ENCODE peak calls at places on chromosome 18, in seven cellular contexts. T is lung, M is prostate gland, P is cardiac muscle cell, H is Peyer's patch, J is fibroblast of lung, A is psoas muscle. D is an unnamed sample. For H3K4me1, the result is how much of the 10 kb centered on the place peaks cover.

GRCh38 chr18:9931679-9932078 is 17.9 kb downstream of the VAPA start:
- DNase-seq in T (no peak), M (no peak), P (no peak), H (no peak), J (no peak), A (no peak), D (no peak)

GRCh38 chr18:48045744-48046143 is 115.3 kb upstream of the SMAD2 start:
- DNase-seq in T (no peak), M (no peak), P (no peak), H (no peak), J (no peak), A (no peak), D (no peak)

GRCh38 chr18:13620818-13621445 is 105.4 kb downstream of the FAM210A start:
- DNase-seq in T (no peak), M (no peak), P (no peak), H (peak), J (no peak), A (no peak), D (no peak)

GRCh38 chr18:26971327-26971918 is 105.9 kb upstream of the AQP4 start:
- DNase-seq in T (no peak), M (no peak), P (no peak), H (no peak), J (no peak), A (peak), D (no peak)

GRCh38 chr18:25310045-25310444 is 41.9 kb downstream of the ZNF521 start:
- DNase-seq in T (no peak), M (no peak), P (peak), H (no peak), J (peak), A (no peak), D (no peak)

GRCh38 chr18:13378150-13378549 is 159.6 kb downstream of the LDLRAD4 start:
- DNase-seq in T (no peak), M (no peak), P (no peak), H (peak), J (no peak), A (no peak), D (no peak)

GRCh38 chr18:48742304-48742703 is 203.5 kb downstream of the CTIF start:
- DNase-seq in T (no peak), M (no peak), P (no peak), H (no peak), J (no peak), A (no peak), D (no peak)

GRCh38 chr18:74115046-74115445 is 32.6 kb downstream of the FBXO15 start:
- DNase-seq in T (no peak), M (no peak), P (peak), H (no peak), J (no peak), A (no peak), D (no peak)

GRCh38 chr18:62844850-62845643 is 129.7 kb downstream of the PHLPP1 start:
- DNase-seq in T (no peak), M (no peak), P (no peak), H (no peak), J (no peak), A (no peak), D (no peak)

GRCh38 chr18:64027931-64028695 is 58.2 kb downstream of the SERPINB8 start:
- DNase-seq in T (no peak), M (no peak), P (no peak), H (no peak), J (no peak), A (no peak), D (no peak)

GRCh38 chr18:48879008-48879431 is 71.7 kb downstream of the SMAD7 start:
- DNase-seq in T (peak), M (peak), P (no peak), H (no peak), J (no peak), A (no peak), D (peak)

GRCh38 chr18:31943895-31944816 is 1.2 kb upstream of the TRAPPC8 start:
- DNase-seq in T (no peak), M (no peak), P (no peak), H (peak), J (no peak), A (no peak), D (no peak)

GRCh38 chr18:70420151-70420898 is 131.5 kb downstream of the SOCS6 start:
- DNase-seq in T (no peak), M (no peak), P (peak), H (no peak), J (peak), A (no peak), D (no peak)

GRCh38 chr18:60880184-60880583 is 453.0 kb upstream of the CDH20 start:
- DNase-seq in T (no peak), M (no peak), P (no peak), H (no peak), J (no peak), A (no peak), D (no peak)

GRCh38 chr18:75544051-75544481 is 116.6 kb upstream of the SMIM21 start:
- DNase-seq in T (peak), M (no peak), P (peak), H (no peak), J (no peak), A (no peak), D (no peak)

GRCh38 chr18:35513181-35513932 is 15.6 kb upstream of the INO80C start:
- DNase-seq in T (peak), M (no peak), P (peak), H (no peak), J (peak), A (peak), D (no peak)

GRCh38 chr18:51668101-51668500 is 470.6 kb upstream of the MEX3C start:
- DNase-seq in T (peak), M (peak), P (peak), H (peak), J (peak), A (peak), D (peak)

GRCh38 chr18:25896178-25896780 is 194.1 kb downstream of the SS18 start:
- DNase-seq in T (no peak), M (peak), P (peak), H (no peak), J (peak), A (no peak), D (no peak)

GRCh38 chr18:51082571-51083264 is 52.7 kb downstream of the SMAD4 start:
- DNase-seq in T (no peak), M (no peak), P (peak), H (no peak), J (no peak), A (no peak), D (no peak)

GRCh38 chr18:11419336-11419735 is 190.1 kb upstream of the SLC35G4 start:
- DNase-seq in T (no peak), M (no peak), P (peak), H (no peak), J (no peak), A (no peak), D (no peak)

GRCh38 chr18:37554399-37554787 is 11.2 kb downstream of the CELF4 start:
- DNase-seq in T (no peak), M (no peak), P (no peak), H (no peak), J (no peak), A (no peak), D (no peak)

GRCh38 chr18:1906421-1906820 is 664.9 kb downstream of the METTL4 start:
- DNase-seq in T (no peak), M (peak), P (no peak), H (no peak), J (no peak), A (no peak), D (no peak)

GRCh38 chr18:79537758-79538157 is 141.8 kb upstream of the CTDP1 start:
- DNase-seq in T (no peak), M (no peak), P (no peak), H (peak), J (no peak), A (no peak), D (no peak)

GRCh38 chr18:50159654-50160046 is 35.3 kb downstream of the MYO5B start:
- DNase-seq in T (no peak), M (no peak), P (no peak), H (no peak), J (no peak), A (no peak), D (no peak)

GRCh38 chr18:21980744-21981143 is 188.6 kb upstream of the GATA6 start:
- DNase-seq in T (no peak), M (no peak), P (no peak), H (no peak), J (no peak), A (no peak), D (peak)

GRCh38 chr18:32822197-32822596 is 49.4 kb upstream of the KLHL14 start:
- DNase-seq in T (no peak), M (no peak), P (no peak), H (no peak), J (no peak), A (no peak), D (no peak)

GRCh38 chr18:59012815-59013677 is 126.6 kb upstream of the SEC11C start:
- DNase-seq in T (no peak), M (peak), P (no peak), H (no peak), J (no peak), A (no peak), D (no peak)

GRCh38 chr18:50079571-50080295 is 115.2 kb downstream of the MYO5B start:
- DNase-seq in T (peak), M (peak), P (no peak), H (no peak), J (no peak), A (peak), D (peak)

GRCh38 chr18:28584726-28585125 is 407.8 kb upstream of the CDH2 start:
- DNase-seq in T (no peak), M (no peak), P (peak), H (no peak), J (no peak), A (no peak), D (no peak)

GRCh38 chr18:10440874-10441273 is 13.6 kb upstream of the APCDD1 start:
- DNase-seq in T (no peak), M (no peak), P (no peak), H (no peak), J (no peak), A (no peak), D (no peak)

GRCh38 chr18:70998490-70998889 is 709.6 kb downstream of the SOCS6 start:
- DNase-seq in T (no peak), M (no peak), P (peak), H (no peak), J (peak), A (no peak), D (no peak)

GRCh38 chr18:57208056-57208455 is 61.2 kb downstream of the BOD1L2 start:
- DNase-seq in T (no peak), M (no peak), P (no peak), H (peak), J (no peak), A (no peak), D (no peak)

GRCh38 chr18:22169889-22170420 is 566 bp downstream of the GATA6 start:
- DNase-seq in T (no peak), M (no peak), P (peak), H (no peak), J (peak), A (peak), D (no peak)

GRCh38 chr18:68772268-68772667 is 25.6 kb upstream of the CCDC102B start:
- DNase-seq in T (no peak), M (no peak), P (no peak), H (no peak), J (no peak), A (no peak), D (no peak)

GRCh38 chr18:12722731-12723130 is 19.9 kb downstream of the PSMG2 start:
- DNase-seq in T (no peak), M (no peak), P (no peak), H (no peak), J (no peak), A (no peak), D (no peak)

GRCh38 chr18:48295586-48296311 is 113.4 kb downstream of the ZBTB7C start:
- DNase-seq in T (no peak), M (no peak), P (peak), H (no peak), J (peak), A (no peak), D (no peak)

GRCh38 chr18:79944746-79945117 is 6.7 kb downstream of the SLC66A2 start:
- DNase-seq in T (no peak), M (no peak), P (no peak), H (peak), J (no peak), A (peak), D (peak)

GRCh38 chr18:9109523-9109922 is 7.0 kb downstream of the NDUFV2 start:
- DNase-seq in T (no peak), M (no peak), P (peak), H (no peak), J (peak), A (no peak), D (no peak)

GRCh38 chr18:45441110-45441842 is 174.0 kb upstream of the SLC14A2 start:
- DNase-seq in T (no peak), M (no peak), P (no peak), H (no peak), J (peak), A (no peak), D (no peak)
- TF ChIP-seq CTCF in T (no peak), M (peak), P (peak), H (peak), J (peak), A (peak), D (no peak)

GRCh38 chr18:67636597-67637385 is 120.3 kb upstream of the DSEL start:
- DNase-seq in T (no peak), M (no peak), P (no peak), H (no peak), J (no peak), A (no peak), D (no peak)
- H3K4me1 ChIP-seq in T (under half), M (under half), P (under half), H (under half), J (under half), A (under half), D (under half)

DNA sequence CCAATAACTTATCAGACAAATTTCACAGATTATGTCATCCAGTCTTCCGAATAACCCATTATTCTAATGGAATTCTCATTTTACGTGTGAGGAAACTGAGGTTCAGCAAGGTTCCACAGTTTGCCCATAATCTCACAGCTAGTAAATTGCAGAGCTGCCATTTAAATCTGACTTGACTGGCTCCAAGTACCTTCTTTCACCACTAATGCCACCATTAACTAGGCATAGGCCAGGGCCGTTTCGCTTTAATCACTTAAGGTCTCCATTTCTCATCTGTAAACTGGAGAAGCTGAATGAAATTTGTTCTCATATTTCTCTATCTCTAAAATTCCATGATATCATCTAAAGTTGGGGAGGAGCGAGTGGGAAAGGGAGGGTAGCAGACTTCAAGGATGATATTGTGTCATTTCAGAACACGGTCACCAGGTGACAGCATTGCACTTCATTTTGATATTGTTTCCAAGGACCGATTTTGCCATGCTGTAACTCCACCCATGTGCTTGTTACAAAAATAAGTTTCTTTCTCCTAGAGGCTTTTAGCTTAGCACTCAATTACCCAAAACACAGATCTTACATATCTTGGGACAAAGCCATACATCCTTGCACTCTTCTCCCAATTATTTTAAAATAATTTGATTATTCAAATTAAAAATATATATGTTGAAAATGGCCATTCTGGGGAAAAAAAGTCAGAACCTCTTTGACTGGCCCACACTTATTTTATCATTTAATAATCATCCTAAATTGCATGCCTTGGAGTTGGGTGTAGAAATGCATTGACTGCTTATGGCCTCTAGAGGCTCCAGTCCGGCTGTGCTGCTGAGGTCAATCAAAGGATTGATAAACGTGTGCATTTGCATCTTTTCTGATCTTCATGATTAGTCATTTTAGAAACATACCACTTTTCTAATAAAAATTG is 123.8 kb downstream of the AKAIN1 start:
- DNase-seq in T (no peak), M (no peak), P (peak), H (no peak), J (peak), A (no peak), D (no peak)
- TF ChIP-seq CTCF in T (peak), M (peak), P (no peak), H (peak), J (peak), A (peak), D (no peak)

GRCh38 chr18:3269900-3270299 is 8.0 kb downstream of the MYL12B start:
- DNase-seq in T (no peak), M (no peak), P (no peak), H (no peak), J (no peak), A (no peak), D (no peak)
- H3K4me1 ChIP-seq in T (half or more), M (under half), P (under half), H (under half), J (under half), A (half or more), D (half or more)

DNA sequence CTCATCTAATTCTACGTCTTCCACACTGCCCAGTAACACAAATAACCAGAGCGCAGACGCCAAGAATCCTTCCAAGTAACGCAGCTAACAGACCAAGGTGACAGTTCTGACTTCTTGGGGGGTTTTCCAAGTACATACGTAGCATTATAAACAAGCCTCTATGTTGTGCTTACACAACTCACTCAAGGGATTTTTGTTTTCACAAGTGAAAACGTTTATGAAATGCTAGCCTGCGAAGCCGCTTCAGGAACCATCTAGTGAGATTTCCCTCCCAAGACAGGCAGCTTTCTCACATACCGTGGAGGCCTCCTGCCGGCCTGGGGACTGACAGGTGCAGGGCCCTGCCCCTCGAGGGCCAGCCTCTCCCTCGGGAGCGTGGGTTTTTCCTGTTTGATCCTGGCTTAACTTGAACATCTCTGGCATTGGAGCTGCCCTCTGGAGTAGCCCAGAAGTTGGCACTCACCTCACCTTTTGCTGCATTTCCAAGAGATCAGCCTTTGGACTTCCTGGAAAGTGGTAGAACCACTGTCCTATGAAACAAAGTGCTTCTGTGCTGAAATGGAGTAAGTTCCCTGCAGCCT is 151.1 kb downstream of the MBP start:
- DNase-seq in T (no peak), M (no peak), P (no peak), H (no peak), J (peak), A (no peak), D (peak)
- TF ChIP-seq CTCF in T (no peak), M (no peak), P (no peak), H (no peak), J (no peak), A (no peak), D (no peak)

GRCh38 chr18:23883277-23883790 is 131.2 kb upstream of the TTC39C start:
- DNase-seq in T (no peak), M (peak), P (no peak), H (no peak), J (no peak), A (peak), D (no peak)
- H3K4me1 ChIP-seq in T (under half), M (under half), P (under half), H (under half), J (under half), A (under half), D (under half)

GRCh38 chr18:474416-474815 is 26.1 kb downstream of the COLEC12 start:
- DNase-seq in T (no peak), M (no peak), P (peak), H (no peak), J (no peak), A (no peak), D (no peak)

GRCh38 chr18:475202-475624 is 25.3 kb downstream of the COLEC12 start:
- DNase-seq in T (no peak), M (peak), P (peak), H (no peak), J (peak), A (no peak), D (no peak)

GRCh38 chr18:477565-477964 is 22.9 kb downstream of the COLEC12 start:
- DNase-seq in T (no peak), M (no peak), P (no peak), H (no peak), J (no peak), A (no peak), D (peak)

GRCh38 chr18:478679-479078 is 21.8 kb downstream of the COLEC12 start:
- DNase-seq in T (no peak), M (no peak), P (peak), H (no peak), J (peak), A (no peak), D (no peak)

GRCh38 chr18:476368-476767 is 24.1 kb downstream of the COLEC12 start:
- DNase-seq in T (no peak), M (no peak), P (no peak), H (no peak), J (no peak), A (no peak), D (no peak)
- TF ChIP-seq CTCF in T (no peak), M (no peak), P (no peak), H (no peak), J (no peak), A (no peak), D (no peak)

GRCh38 chr18:6623278-6623677 is 106.2 kb upstream of the ARHGAP28 start:
- DNase-seq in T (no peak), M (no peak), P (no peak), H (no peak), J (no peak), A (no peak), D (no peak)

GRCh38 chr18:6626457-6626856 is 103.1 kb upstream of the ARHGAP28 start:
- DNase-seq in T (no peak), M (no peak), P (no peak), H (no peak), J (no peak), A (no peak), D (no peak)

GRCh38 chr18:6624729-6625308 is 104.7 kb upstream of the ARHGAP28 start:
- DNase-seq in T (no peak), M (no peak), P (peak), H (no peak), J (peak), A (no peak), D (no peak)

GRCh38 chr18:6627621-6628020 is 101.9 kb upstream of the ARHGAP28 start:
- DNase-seq in T (no peak), M (no peak), P (peak), H (no peak), J (no peak), A (no peak), D (no peak)

GRCh38 chr18:6624271-6624670 is 105.2 kb upstream of the ARHGAP28 start:
- DNase-seq in T (no peak), M (no peak), P (peak), H (no peak), J (peak), A (no peak), D (no peak)
- H3K4me1 ChIP-seq in T (under half), M (under half), P (under half), H (under half), J (under half), A (under half), D (under half)